ENCODE peak calls at places on chromosome 7, in ten cellular contexts. One of them, this sample, is unnamed.

GRCh38 chr7:118184392-118184899 is 482 bp downstream of the LSM8 start:
- DNase-seq in colonic mucosa: no peak
- DNase-seq in activated CD4-positive, alpha-beta T cell treated with anti-CD3 and anti-CD28 coated beads for 48 hours: no peak
- DNase-seq in EL: peak
- DNase-seq in PC-9: no peak
- DNase-seq in M059J: peak
- DNase-seq in left ventricle myocardium inferior: no peak
- DNase-seq in HT-29: peak
- DNase-seq in EH: peak
- DNase-seq in T1000: no peak
- DNase-seq in this sample: peak

GRCh38 chr7:36005876-36006275 is 147.2 kb upstream of the EEPD1 start:
- DNase-seq in colonic mucosa: no peak
- DNase-seq in activated CD4-positive, alpha-beta T cell treated with anti-CD3 and anti-CD28 coated beads for 48 hours: no peak
- DNase-seq in EL: no peak
- DNase-seq in PC-9: no peak
- DNase-seq in M059J: no peak
- DNase-seq in left ventricle myocardium inferior: no peak
- DNase-seq in HT-29: no peak
- DNase-seq in EH: no peak
- DNase-seq in T1000: no peak
- DNase-seq in this sample: no peak

GRCh38 chr7:139557857-139558581 is 34.5 kb downstream of the CLEC2L start:
- DNase-seq in colonic mucosa: peak
- DNase-seq in activated CD4-positive, alpha-beta T cell treated with anti-CD3 and anti-CD28 coated beads for 48 hours: no peak
- DNase-seq in EL: no peak
- DNase-seq in PC-9: no peak
- DNase-seq in M059J: no peak
- DNase-seq in left ventricle myocardium inferior: no peak
- DNase-seq in HT-29: no peak
- DNase-seq in EH: no peak
- DNase-seq in T1000: no peak
- DNase-seq in this sample: no peak

GRCh38 chr7:95434501-95435421 is at the start of gene PON2:
- DNase-seq in colonic mucosa: peak
- DNase-seq in activated CD4-positive, alpha-beta T cell treated with anti-CD3 and anti-CD28 coated beads for 48 hours: peak
- DNase-seq in EL: peak
- DNase-seq in PC-9: peak
- DNase-seq in M059J: peak
- DNase-seq in left ventricle myocardium inferior: peak
- DNase-seq in HT-29: peak
- DNase-seq in EH: peak
- DNase-seq in T1000: peak
- DNase-seq in this sample: peak

GRCh38 chr7:78232806-78233205 is 434.2 kb downstream of the PHTF2 start:
- DNase-seq in colonic mucosa: no peak
- DNase-seq in activated CD4-positive, alpha-beta T cell treated with anti-CD3 and anti-CD28 coated beads for 48 hours: no peak
- DNase-seq in EL: peak
- DNase-seq in PC-9: no peak
- DNase-seq in M059J: peak
- DNase-seq in left ventricle myocardium inferior: no peak
- DNase-seq in HT-29: no peak
- DNase-seq in EH: peak
- DNase-seq in T1000: no peak
- DNase-seq in this sample: peak

GRCh38 chr7:87328281-87328680 is 17.2 kb upstream of the CROT start:
- DNase-seq in colonic mucosa: no peak
- DNase-seq in activated CD4-positive, alpha-beta T cell treated with anti-CD3 and anti-CD28 coated beads for 48 hours: peak
- DNase-seq in EL: no peak
- DNase-seq in PC-9: no peak
- DNase-seq in M059J: no peak
- DNase-seq in left ventricle myocardium inferior: no peak
- DNase-seq in HT-29: no peak
- DNase-seq in EH: no peak
- DNase-seq in T1000: no peak
- DNase-seq in this sample: peak

GRCh38 chr7:93923291-93923690 is 1.8 kb downstream of the GNG11 start:
- DNase-seq in colonic mucosa: no peak
- DNase-seq in activated CD4-positive, alpha-beta T cell treated with anti-CD3 and anti-CD28 coated beads for 48 hours: no peak
- DNase-seq in EL: peak
- DNase-seq in PC-9: no peak
- DNase-seq in M059J: no peak
- DNase-seq in left ventricle myocardium inferior: no peak
- DNase-seq in HT-29: no peak
- DNase-seq in EH: peak
- DNase-seq in T1000: no peak
- DNase-seq in this sample: no peak

GRCh38 chr7:134827436-134827835 is 48.0 kb downstream of the CALD1 start:
- DNase-seq in colonic mucosa: no peak
- DNase-seq in activated CD4-positive, alpha-beta T cell treated with anti-CD3 and anti-CD28 coated beads for 48 hours: no peak
- DNase-seq in EL: no peak
- DNase-seq in PC-9: no peak
- DNase-seq in M059J: no peak
- DNase-seq in left ventricle myocardium inferior: no peak
- DNase-seq in HT-29: no peak
- DNase-seq in EH: no peak
- DNase-seq in T1000: no peak
- DNase-seq in this sample: no peak

GRCh38 chr7:151485006-151485732 is 34.5 kb downstream of the RHEB start:
- DNase-seq in colonic mucosa: no peak
- DNase-seq in activated CD4-positive, alpha-beta T cell treated with anti-CD3 and anti-CD28 coated beads for 48 hours: peak
- DNase-seq in EL: peak
- DNase-seq in PC-9: peak
- DNase-seq in M059J: peak
- DNase-seq in left ventricle myocardium inferior: no peak
- DNase-seq in HT-29: peak
- DNase-seq in EH: peak
- DNase-seq in T1000: no peak
- DNase-seq in this sample: peak

GRCh38 chr7:86301301-86301700 is 342.4 kb upstream of the GRM3 start:
- DNase-seq in colonic mucosa: no peak
- DNase-seq in activated CD4-positive, alpha-beta T cell treated with anti-CD3 and anti-CD28 coated beads for 48 hours: no peak
- DNase-seq in EL: no peak
- DNase-seq in PC-9: no peak
- DNase-seq in M059J: no peak
- DNase-seq in left ventricle myocardium inferior: no peak
- DNase-seq in HT-29: no peak
- DNase-seq in EH: no peak
- DNase-seq in T1000: no peak
- DNase-seq in this sample: no peak

GRCh38 chr7:55557666-55558188 is 14.6 kb downstream of the VOPP1 start:
- DNase-seq in colonic mucosa: no peak
- DNase-seq in activated CD4-positive, alpha-beta T cell treated with anti-CD3 and anti-CD28 coated beads for 48 hours: peak
- DNase-seq in EL: no peak
- DNase-seq in PC-9: no peak
- DNase-seq in M059J: no peak
- DNase-seq in left ventricle myocardium inferior: no peak
- DNase-seq in HT-29: no peak
- DNase-seq in EH: no peak
- DNase-seq in T1000: no peak
- DNase-seq in this sample: no peak

GRCh38 chr7:34104120-34104519 is 198.8 kb downstream of the BMPER start:
- DNase-seq in colonic mucosa: no peak
- DNase-seq in activated CD4-positive, alpha-beta T cell treated with anti-CD3 and anti-CD28 coated beads for 48 hours: no peak
- DNase-seq in EL: no peak
- DNase-seq in PC-9: no peak
- DNase-seq in M059J: no peak
- DNase-seq in left ventricle myocardium inferior: no peak
- DNase-seq in HT-29: no peak
- DNase-seq in EH: no peak
- DNase-seq in T1000: no peak
- DNase-seq in this sample: no peak

GRCh38 chr7:26855421-26855820 is 9.0 kb downstream of the SKAP2 start:
- DNase-seq in colonic mucosa: no peak
- DNase-seq in activated CD4-positive, alpha-beta T cell treated with anti-CD3 and anti-CD28 coated beads for 48 hours: no peak
- DNase-seq in EL: no peak
- DNase-seq in PC-9: no peak
- DNase-seq in M059J: no peak
- DNase-seq in left ventricle myocardium inferior: no peak
- DNase-seq in HT-29: peak
- DNase-seq in EH: no peak
- DNase-seq in T1000: no peak
- DNase-seq in this sample: no peak

GRCh38 chr7:140888087-140888486 is 36.6 kb downstream of the BRAF start:
- DNase-seq in colonic mucosa: no peak
- DNase-seq in activated CD4-positive, alpha-beta T cell treated with anti-CD3 and anti-CD28 coated beads for 48 hours: no peak
- DNase-seq in EL: no peak
- DNase-seq in PC-9: no peak
- DNase-seq in M059J: no peak
- DNase-seq in left ventricle myocardium inferior: no peak
- DNase-seq in HT-29: no peak
- DNase-seq in EH: peak
- DNase-seq in T1000: no peak
- DNase-seq in this sample: no peak

GRCh38 chr7:23469150-23469960 is 936 bp downstream of the IGF2BP3 start:
- DNase-seq in colonic mucosa: no peak
- DNase-seq in activated CD4-positive, alpha-beta T cell treated with anti-CD3 and anti-CD28 coated beads for 48 hours: peak
- DNase-seq in EL: peak
- DNase-seq in PC-9: peak
- DNase-seq in M059J: peak
- DNase-seq in left ventricle myocardium inferior: no peak
- DNase-seq in HT-29: peak
- DNase-seq in EH: no peak
- DNase-seq in T1000: no peak
- DNase-seq in this sample: peak

This sample was measured in GM23248.